ENCODE peak calls at places on chromosome 15, in ten cellular contexts. W, O, P, E, A, M, H, T, C and S are unnamed samples.

GRCh38 chr15:51649659-51650521 is 27.3 kb upstream of the DMXL2 start:
- DNase-seq in W (peak), O (peak), P (peak), E (peak), A (peak), M (peak), H (no peak), T (no peak), C (peak), S (peak)

GRCh38 chr15:37880009-37880834 is 54.2 kb upstream of the TMCO5A start:
- DNase-seq in W (peak), O (no peak), P (peak), E (peak), A (peak), M (peak), H (no peak), T (no peak), C (peak), S (no peak)

GRCh38 chr15:58472221-58472620 is 40.4 kb downstream of the LIPC start:
- DNase-seq in W (no peak), O (no peak), P (no peak), E (no peak), A (no peak), M (no peak), H (no peak), T (no peak), C (no peak), S (no peak)

GRCh38 chr15:37682304-37682703 is 252.1 kb upstream of the TMCO5A start:
- DNase-seq in W (no peak), O (no peak), P (no peak), E (no peak), A (no peak), M (peak), H (no peak), T (no peak), C (no peak), S (no peak)

GRCh38 chr15:70234256-70234965 is 136.7 kb upstream of the TLE3 start:
- DNase-seq in W (no peak), O (no peak), P (no peak), E (no peak), A (no peak), M (peak), H (no peak), T (no peak), C (peak), S (no peak)

GRCh38 chr15:28013976-28014375 is 85.1 kb downstream of the OCA2 start:
- DNase-seq in W (no peak), O (no peak), P (no peak), E (no peak), A (no peak), M (no peak), H (no peak), T (no peak), C (no peak), S (no peak)

GRCh38 chr15:101313041-101313761 is 18.2 kb upstream of the SNRPA1 start:
- DNase-seq in W (no peak), O (no peak), P (no peak), E (no peak), A (no peak), M (no peak), H (no peak), T (no peak), C (no peak), S (no peak)

GRCh38 chr15:96553931-96554330 is 223.4 kb downstream of the NR2F2 start:
- DNase-seq in W (no peak), O (no peak), P (no peak), E (no peak), A (no peak), M (peak), H (no peak), T (no peak), C (no peak), S (no peak)

GRCh38 chr15:49831206-49831965 is 210.5 kb downstream of the DTWD1 start:
- DNase-seq in W (no peak), O (no peak), P (no peak), E (no peak), A (no peak), M (peak), H (no peak), T (no peak), C (no peak), S (no peak)

GRCh38 chr15:99976811-99977271 is 243.6 kb upstream of the LYSMD4 start:
- DNase-seq in W (no peak), O (no peak), P (no peak), E (no peak), A (no peak), M (peak), H (no peak), T (no peak), C (no peak), S (no peak)

GRCh38 chr15:28264166-28264565 is 57.8 kb downstream of the HERC2 start:
- DNase-seq in W (no peak), O (no peak), P (no peak), E (no peak), A (no peak), M (no peak), H (no peak), T (no peak), C (no peak), S (no peak)

GRCh38 chr15:77012117-77012712 is 17.3 kb downstream of the PSTPIP1 start:
- DNase-seq in W (no peak), O (no peak), P (no peak), E (no peak), A (no peak), M (no peak), H (no peak), T (no peak), C (no peak), S (no peak)

GRCh38 chr15:98413973-98414546 is 234.3 kb upstream of the IGF1R start:
- DNase-seq in W (no peak), O (no peak), P (no peak), E (no peak), A (no peak), M (peak), H (no peak), T (no peak), C (no peak), S (no peak)

GRCh38 chr15:77654975-77655374 is 22.3 kb upstream of the LINGO1 start:
- DNase-seq in W (peak), O (no peak), P (no peak), E (no peak), A (no peak), M (peak), H (no peak), T (no peak), C (no peak), S (no peak)

GRCh38 chr15:69074843-69075224 is 60.3 kb downstream of the NOX5 start:
- DNase-seq in W (peak), O (no peak), P (no peak), E (no peak), A (no peak), M (no peak), H (no peak), T (no peak), C (no peak), S (no peak)

GRCh38 chr15:34280193-34280592 is 55.4 kb downstream of the EMC4 start:
- DNase-seq in W (no peak), O (no peak), P (no peak), E (no peak), A (no peak), M (no peak), H (no peak), T (no peak), C (no peak), S (no peak)

GRCh38 chr15:79218588-79219200 is 63.8 kb upstream of the ANKRD34C start:
- DNase-seq in W (peak), O (no peak), P (no peak), E (no peak), A (no peak), M (peak), H (no peak), T (no peak), C (no peak), S (no peak)

GRCh38 chr15:68646751-68647150 is 68.0 kb downstream of the CORO2B start:
- DNase-seq in W (peak), O (no peak), P (no peak), E (no peak), A (no peak), M (no peak), H (no peak), T (no peak), C (no peak), S (no peak)

GRCh38 chr15:95141486-95141885 is 910.1 kb downstream of the MCTP2 start:
- DNase-seq in W (no peak), O (no peak), P (no peak), E (no peak), A (no peak), M (peak), H (no peak), T (no peak), C (no peak), S (no peak)

GRCh38 chr15:20340931-20341661 is 200.5 kb downstream of the GOLGA6L6 start:
- DNase-seq in W (no peak), O (no peak), P (no peak), E (no peak), A (peak), M (no peak), H (no peak), T (peak), C (no peak), S (peak)

GRCh38 chr15:71121442-71121841 is 6.2 kb downstream of the THSD4 start:
- DNase-seq in W (no peak), O (no peak), P (no peak), E (no peak), A (no peak), M (no peak), H (no peak), T (no peak), C (no peak), S (no peak)

GRCh38 chr15:100718075-100718980 is 115.9 kb downstream of the ASB7 start:
- DNase-seq in W (no peak), O (no peak), P (no peak), E (no peak), A (no peak), M (no peak), H (no peak), T (no peak), C (no peak), S (no peak)

GRCh38 chr15:62877276-62877857 is 165.2 kb upstream of the TPM1 start:
- DNase-seq in W (no peak), O (no peak), P (peak), E (no peak), A (no peak), M (no peak), H (no peak), T (no peak), C (no peak), S (no peak)

GRCh38 chr15:74173545-74174215 is at the start of gene ISLR:
- DNase-seq in W (peak), O (no peak), P (no peak), E (no peak), A (no peak), M (peak), H (no peak), T (no peak), C (peak), S (no peak)

GRCh38 chr15:40278026-40278425 is 4.8 kb downstream of the ANKRD63 start:
- DNase-seq in W (no peak), O (no peak), P (no peak), E (no peak), A (no peak), M (no peak), H (no peak), T (no peak), C (no peak), S (no peak)

GRCh38 chr15:63111481-63111880 is 10.2 kb upstream of the LACTB start:
- DNase-seq in W (no peak), O (no peak), P (no peak), E (no peak), A (no peak), M (no peak), H (no peak), T (no peak), C (no peak), S (no peak)

GRCh38 chr15:67838789-67839332 is 984 bp downstream of the RNU6-1 start:
- DNase-seq in W (no peak), O (no peak), P (no peak), E (no peak), A (no peak), M (peak), H (peak), T (peak), C (no peak), S (no peak)

GRCh38 chr15:91263632-91264477 is 163.8 kb downstream of the SV2B start:
- DNase-seq in W (no peak), O (no peak), P (no peak), E (no peak), A (no peak), M (peak), H (no peak), T (peak), C (no peak), S (no peak)

GRCh38 chr15:36748743-36749142 is 169.3 kb downstream of the CDIN1 start:
- DNase-seq in W (no peak), O (no peak), P (no peak), E (no peak), A (no peak), M (no peak), H (no peak), T (no peak), C (no peak), S (no peak)

GRCh38 chr15:95497681-95498080 is 832.8 kb upstream of the NR2F2 start:
- DNase-seq in W (no peak), O (no peak), P (no peak), E (no peak), A (no peak), M (no peak), H (no peak), T (no peak), C (no peak), S (no peak)